ENCODE peak calls at places on chromosome 21, in five cellular contexts. U is heart left ventricle, V is lung, Y is mesendoderm, B is AG04450. L is an unnamed sample.

GRCh38 chr21:35933466-35933865 is 126.9 kb downstream of the SETD4 start:
- DNase-seq in U (peak; percentile 59), V (peak; percentile 42), Y (peak; percentile 57), B (no peak), L (no peak)

GRCh38 chr21:28763809-28764418 is 228.8 kb downstream of the LTN1 start:
- DNase-seq in U (no peak), V (no peak), Y (peak; percentile 21), B (no peak), L (no peak)

GRCh38 chr21:15034126-15034848 is 30.5 kb downstream of the NRIP1 start:
- DNase-seq in U (no peak), V (no peak), Y (no peak), B (no peak), L (no peak)

GRCh38 chr21:24894324-24894723 is 713.0 kb downstream of the MRPL39 start:
- DNase-seq in U (no peak), V (no peak), Y (no peak), B (no peak), L (no peak)

GRCh38 chr21:27480841-27481261 is 514.0 kb upstream of the ADAMTS5 start:
- DNase-seq in U (no peak), V (no peak), Y (no peak), B (no peak), L (peak; percentile 72)

GRCh38 chr21:15730484-15731242 is 881 bp downstream of the USP25 start:
- DNase-seq in U (no peak), V (no peak), Y (peak; percentile 64), B (no peak), L (no peak)

GRCh38 chr21:34892196-34892595 is 156.9 kb downstream of the RUNX1 start:
- DNase-seq in U (no peak), V (no peak), Y (no peak), B (no peak), L (no peak)

GRCh38 chr21:25670726-25671125 is 31.7 kb downstream of the JAM2 start:
- DNase-seq in U (no peak), V (no peak), Y (no peak), B (peak; percentile 4), L (no peak)

DNA sequence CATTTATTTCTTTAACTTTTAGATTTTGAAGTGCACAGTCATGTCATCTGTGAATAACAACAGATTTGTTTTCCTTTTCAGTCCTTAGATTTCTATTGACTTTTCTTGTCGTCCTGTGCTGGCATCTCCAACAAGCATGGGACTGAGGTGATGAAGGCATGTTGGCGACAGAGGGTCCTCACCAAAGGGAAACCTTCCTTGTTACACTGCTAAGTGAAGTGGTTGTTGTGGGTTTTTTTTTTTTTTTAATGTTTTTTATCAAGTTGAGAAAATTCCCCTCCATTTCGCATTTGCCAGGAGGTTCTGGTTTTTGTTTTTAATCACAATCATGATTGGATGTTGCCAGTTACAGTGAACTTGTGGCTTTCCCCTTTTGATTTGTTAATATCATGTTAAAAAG is 24.0 kb downstream of the AGPAT3 start:
- DNase-seq in U (no peak), V (no peak), Y (no peak), B (no peak), L (no peak)
- H3K27ac ChIP-seq in U (no peak overlapping the region), V (no peak overlapping the region), Y (no peak overlapping the region), B (no peak overlapping the region), L (no peak overlapping the region)

GRCh38 chr21:41730399-41730798 is 36.5 kb downstream of the RIPK4 start:
- DNase-seq in U (no peak), V (no peak), Y (no peak), B (no peak), L (no peak)
- H3K27ac ChIP-seq in U (no peak overlapping the region), V (no peak overlapping the region), Y (no peak overlapping the region), B (no peak overlapping the region), L (peak overlapping the region; percentile 35)

GRCh38 chr21:45108034-45108790 is 33.8 kb downstream of the ADARB1 start:
- DNase-seq in U (no peak), V (no peak), Y (no peak), B (no peak), L (no peak)

GRCh38 chr21:45111703-45112102 is 37.3 kb downstream of the ADARB1 start:
- DNase-seq in U (no peak), V (no peak), Y (no peak), B (no peak), L (no peak)

GRCh38 chr21:45110873-45111624 is 36.7 kb downstream of the ADARB1 start:
- DNase-seq in U (no peak), V (no peak), Y (no peak), B (no peak), L (no peak)

GRCh38 chr21:45108808-45109800 is 34.7 kb downstream of the ADARB1 start:
- DNase-seq in U (no peak), V (no peak), Y (no peak), B (no peak), L (no peak)

DNA sequence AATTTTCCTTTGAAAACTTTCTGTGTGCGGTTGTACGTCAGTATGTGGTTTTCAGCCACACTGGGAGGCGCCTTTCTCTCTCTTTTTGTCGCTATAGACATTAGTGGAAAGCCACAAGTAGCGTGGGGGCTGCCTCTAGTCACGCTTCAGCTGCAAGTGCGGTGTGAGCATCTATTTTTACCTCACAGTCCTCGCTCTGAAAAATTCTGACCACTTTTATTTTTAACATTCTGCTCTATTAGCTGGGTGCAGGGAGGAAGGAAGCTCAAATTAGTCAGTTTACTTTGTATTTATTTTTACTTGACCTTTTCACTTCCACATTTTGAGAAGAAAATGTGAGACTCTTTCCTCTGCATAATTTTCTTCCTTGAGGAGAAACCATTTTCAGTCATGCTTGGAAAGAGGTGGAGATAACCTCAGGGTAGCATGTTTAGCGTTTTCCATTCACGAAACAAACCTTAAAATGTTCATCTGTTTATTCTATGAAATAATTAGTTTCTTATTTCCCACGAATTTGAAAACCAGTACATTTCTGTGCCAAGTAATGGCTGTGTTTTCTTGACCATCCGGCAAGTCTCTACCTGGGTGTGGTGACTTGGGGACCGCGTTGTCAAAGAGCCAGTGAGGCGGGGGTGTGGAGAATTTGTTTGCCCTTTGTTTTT is 35.6 kb downstream of the ADARB1 start:
- DNase-seq in U (peak; percentile 48), V (no peak), Y (no peak), B (no peak), L (no peak)
- H3K27ac ChIP-seq in U (peak overlapping the region; percentile 65), V (peak overlapping the region; percentile 30), Y (no peak overlapping the region), B (no peak overlapping the region), L (no peak overlapping the region)

GRCh38 chr21:39016740-39017315 is 166.4 kb downstream of the PSMG1 start:
- DNase-seq in U (no peak), V (no peak), Y (no peak), B (no peak), L (no peak)
- H3K27ac ChIP-seq in U (peak overlapping the region; percentile 28), V (no peak overlapping the region), Y (no peak overlapping the region), B (no peak overlapping the region), L (no peak overlapping the region)

L was measured in epithelial cell of prostate.